ENCODE peak calls at places on chromosome 20, in five cellular contexts. Y is H9, P is IMR-90, F is neuronal stem cell, O is trophoblast cell. Q is an unnamed sample.

GRCh38 chr20:21360686-21361085 is 36.6 kb downstream of the NKX2-4 start:
- DNase-seq in Y (no peak), P (peak; percentile 40), F (no peak), O (no peak), Q (no peak)

GRCh38 chr20:17669306-17669931 is 12.6 kb downstream of the RRBP1 start:
- DNase-seq in Y (no peak), P (no peak), F (no peak), O (no peak), Q (no peak)

GRCh38 chr20:13771853-13772453 is 12.8 kb downstream of the ESF1 start:
- DNase-seq in Y (no peak), P (peak; percentile 27), F (no peak), O (peak; percentile 74), Q (no peak)

GRCh38 chr20:6783752-6784725 is 16.6 kb downstream of the BMP2 start:
- DNase-seq in Y (no peak), P (no peak), F (no peak), O (no peak), Q (no peak)

GRCh38 chr20:55650609-55651228 is 354.6 kb downstream of the CBLN4 start:
- DNase-seq in Y (no peak), P (no peak), F (no peak), O (no peak), Q (no peak)

GRCh38 chr20:21519136-21519584 is 5.3 kb upstream of the NKX2-2 start:
- DNase-seq in Y (peak; percentile 27), P (no peak), F (no peak), O (no peak), Q (no peak)

GRCh38 chr20:1664911-1665310 is 7.3 kb upstream of the SIRPG start:
- DNase-seq in Y (no peak), P (no peak), F (no peak), O (no peak), Q (no peak)

GRCh38 chr20:21615617-21616080 is 89.8 kb upstream of the PAX1 start:
- DNase-seq in Y (peak; percentile 77), P (peak; percentile 29), F (peak; percentile 59), O (peak; percentile 72), Q (peak; percentile 87)

GRCh38 chr20:45487231-45487635 is 17.7 kb downstream of the WFDC2 start:
- DNase-seq in Y (peak; percentile 72), P (no peak), F (no peak), O (no peak), Q (no peak)

GRCh38 chr20:49821850-49822249 is 9.2 kb downstream of the SLC9A8 start:
- DNase-seq in Y (no peak), P (peak; percentile 71), F (no peak), O (no peak), Q (no peak)

GRCh38 chr20:45780159-45780558 is 11.5 kb downstream of the WFDC3 start:
- DNase-seq in Y (no peak), P (no peak), F (no peak), O (peak; percentile 32), Q (no peak)

GRCh38 chr20:5822569-5822968 is 72.4 kb downstream of the SHLD1 start:
- DNase-seq in Y (no peak), P (no peak), F (no peak), O (no peak), Q (no peak)

GRCh38 chr20:5118220-5119142 is 1.3 kb downstream of the PCNA start:
- DNase-seq in Y (no peak), P (no peak), F (no peak), O (no peak), Q (no peak)

GRCh38 chr20:61126369-61127195 is 125.5 kb upstream of the CDH4 start:
- DNase-seq in Y (no peak), P (no peak), F (no peak), O (no peak), Q (no peak)

GRCh38 chr20:24163501-24163900 is 174.9 kb upstream of the GGTLC1 start:
- DNase-seq in Y (no peak), P (no peak), F (no peak), O (peak; percentile 51), Q (no peak)

GRCh38 chr20:3889489-3890409 is 562 bp downstream of the PANK2 start:
- DNase-seq in Y (no peak), P (no peak), F (no peak), O (peak; percentile 10), Q (peak; percentile 53)

GRCh38 chr20:57498425-57499400 is 26.2 kb downstream of the CTCFL start:
- DNase-seq in Y (peak; percentile 72), P (peak; percentile 7), F (no peak), O (no peak), Q (no peak)

GRCh38 chr20:50930139-50931047 is 844 bp downstream of the ADNP start:
- DNase-seq in Y (no peak), P (no peak), F (peak; percentile 24), O (peak; percentile 46), Q (no peak)

GRCh38 chr20:53077373-53078205 is 105.4 kb downstream of the TSHZ2 start:
- DNase-seq in Y (no peak), P (no peak), F (no peak), O (peak; percentile 54), Q (no peak)

GRCh38 chr20:18615020-18615652 is 27.3 kb downstream of the DTD1 start:
- DNase-seq in Y (no peak), P (no peak), F (no peak), O (no peak), Q (no peak)

GRCh38 chr20:309306-309840 is 12.0 kb downstream of the ZCCHC3 start:
- DNase-seq in Y (no peak), P (peak; percentile 29), F (no peak), O (no peak), Q (no peak)

GRCh38 chr20:53621482-53622246 is 28.0 kb upstream of the ZNF217 start:
- DNase-seq in Y (no peak), P (peak; percentile 82), F (no peak), O (peak; percentile 73), Q (peak; percentile 57)

GRCh38 chr20:2742934-2743559 is 50.5 kb downstream of the EBF4 start:
- DNase-seq in Y (peak; percentile 88), P (peak; percentile 59), F (peak; percentile 64), O (peak; percentile 71), Q (peak; percentile 85)

GRCh38 chr20:40073535-40074111 is 615.4 kb downstream of the MAFB start:
- DNase-seq in Y (peak; percentile 86), P (no peak), F (no peak), O (no peak), Q (peak; percentile 56)

GRCh38 chr20:48523191-48523757 is 304.5 kb downstream of the PREX1 start:
- DNase-seq in Y (peak; percentile 66), P (peak; percentile 59), F (peak; percentile 92), O (peak; percentile 83), Q (peak; percentile 53)
- H4K91ac ChIP-seq in Y (no peak overlapping the region), P (no peak overlapping the region), F (no peak overlapping the region), O (no peak overlapping the region), Q (no peak overlapping the region)

DNA sequence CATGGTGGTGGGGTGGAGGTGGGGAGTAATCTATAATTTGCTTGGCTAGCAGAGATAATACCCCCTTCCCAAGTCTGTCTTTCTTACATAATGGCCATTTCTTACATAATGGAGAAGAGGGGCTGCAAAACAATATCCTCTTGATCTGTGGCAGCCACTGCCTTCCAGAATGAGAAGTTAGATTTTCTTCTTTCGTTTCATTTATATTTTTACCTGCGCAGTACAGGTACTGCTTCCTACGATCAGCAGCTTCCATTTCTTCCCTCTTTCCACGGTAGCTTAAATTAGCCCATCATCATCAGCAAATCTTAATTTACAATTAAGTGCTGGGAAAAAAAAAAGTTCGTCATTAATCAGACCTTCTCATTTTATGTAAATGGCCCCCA is 30.2 kb downstream of the GNAS start:
- DNase-seq in Y (no peak), P (no peak), F (no peak), O (no peak), Q (no peak)
- H4K91ac ChIP-seq in Y (no peak overlapping the region), P (no peak overlapping the region), F (no peak overlapping the region), O (no peak overlapping the region), Q (no peak overlapping the region)

DNA sequence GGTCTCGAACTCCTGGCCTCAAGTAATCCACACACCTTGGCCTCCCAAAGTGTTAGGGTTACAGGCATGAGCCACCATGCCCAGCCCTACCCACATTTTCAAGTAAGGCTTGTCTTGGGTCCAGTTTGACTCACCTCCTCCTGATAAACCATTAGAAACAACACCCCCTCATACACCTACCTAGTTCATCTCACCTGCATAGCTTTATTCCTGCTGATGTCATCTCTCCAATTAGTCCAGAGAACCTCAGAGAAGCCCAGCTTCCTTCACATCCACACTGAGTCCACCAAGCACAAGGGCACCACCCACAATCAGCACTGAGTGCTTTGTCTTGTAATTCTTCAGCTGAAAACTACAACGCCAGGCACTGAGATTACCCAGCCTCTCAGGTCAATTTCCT is 35.3 kb downstream of the KIF16B start:
- DNase-seq in Y (no peak), P (no peak), F (no peak), O (no peak), Q (no peak)
- H4K91ac ChIP-seq in Y (no peak overlapping the region), P (no peak overlapping the region), F (no peak overlapping the region), O (no peak overlapping the region), Q (no peak overlapping the region)

DNA sequence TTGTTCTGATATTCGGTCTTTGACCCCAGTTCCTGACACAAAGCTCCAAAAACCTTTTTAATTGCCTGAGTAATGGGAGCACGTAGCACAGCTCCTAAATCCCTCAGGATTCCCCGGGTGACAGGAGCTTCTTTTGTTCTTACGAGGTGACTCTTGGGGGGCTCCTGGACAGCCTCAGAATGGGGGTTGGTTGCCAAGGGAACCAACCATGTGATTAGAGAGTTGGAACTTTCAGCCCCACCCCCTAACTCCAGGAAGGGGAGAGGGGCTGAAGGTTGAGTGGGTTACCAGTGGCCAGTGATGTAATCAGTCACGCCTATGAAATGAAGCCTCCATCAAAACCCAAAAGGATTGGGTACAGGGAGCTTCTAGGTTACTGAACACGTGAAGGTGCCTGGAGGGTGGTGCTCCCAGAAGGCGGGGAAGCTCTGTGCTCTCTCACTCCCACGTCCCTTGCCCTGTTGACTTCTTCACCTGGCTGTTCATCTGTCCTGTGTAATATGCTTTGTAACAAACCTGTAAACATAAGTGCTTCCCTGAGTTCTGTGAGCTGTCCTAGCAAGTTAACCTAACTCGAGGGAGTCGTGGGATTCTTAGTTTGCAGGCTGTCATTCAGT is 89.5 kb downstream of the CHMP4B start:
- DNase-seq in Y (no peak), P (no peak), F (peak; percentile 66), O (no peak), Q (no peak)
- H4K91ac ChIP-seq in Y (no peak overlapping the region), P (no peak overlapping the region), F (no peak overlapping the region), O (no peak overlapping the region), Q (no peak overlapping the region)

GRCh38 chr20:19970256-19970765 is 46.9 kb upstream of the NAA20 start:
- DNase-seq in Y (no peak), P (no peak), F (no peak), O (no peak), Q (no peak)
- H4K91ac ChIP-seq in Y (no peak overlapping the region), P (no peak overlapping the region), F (no peak overlapping the region), O (peak overlapping the region; percentile 87), Q (no peak overlapping the region)

DNA sequence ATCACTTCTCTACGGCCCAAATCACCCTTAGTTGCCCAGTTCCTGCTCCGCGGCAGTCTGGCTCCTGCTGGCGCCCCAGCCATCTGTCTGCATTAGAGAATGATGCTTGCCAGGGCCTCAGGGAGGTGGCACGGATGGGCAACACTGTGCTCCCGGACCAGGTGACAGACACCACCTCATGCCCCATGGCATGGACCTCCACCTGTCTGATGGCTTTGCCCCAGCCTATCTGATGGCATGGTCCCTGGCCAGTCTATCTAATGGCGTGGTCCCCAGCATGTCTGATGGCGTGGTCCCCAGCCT is 18.8 kb upstream of the MRGBP start:
- DNase-seq in Y (no peak), P (no peak), F (no peak), O (no peak), Q (no peak)
- H4K91ac ChIP-seq in Y (no peak overlapping the region), P (no peak overlapping the region), F (peak overlapping the region; percentile 85), O (no peak overlapping the region), Q (peak overlapping the region; percentile 4)

Q was measured in H1.